ENCODE peak calls at places on chromosomes 5 and 9, in seven cellular contexts. Q, E, N, K, D, F and X are unnamed samples.

GRCh38 chr5:36357391-36357790 is 55.7 kb upstream of the RANBP3L start:
- ATAC-seq in K (no peak), Q (no peak), N (no peak), E (peak), D (peak), F (no peak), X (peak)

GRCh38 chr5:161847447-161847846 is 473 bp upstream of the GABRA1 start:
- ATAC-seq in E (no peak), F (no peak), N (no peak), Q (no peak), K (no peak), D (no peak), X (no peak)

GRCh38 chr5:76528547-76529334 is 94.5 kb downstream of the F2RL2 start:
- ATAC-seq in N (no peak), K (no peak), F (no peak), E (no peak), Q (peak), D (no peak), X (no peak)

GRCh38 chr9:22105005-22105722 is 96.1 kb upstream of the CDKN2B start:
- ATAC-seq in Q (peak), F (no peak), N (no peak), E (no peak), K (no peak), D (no peak), X (peak)

GRCh38 chr9:108058137-108058779 is 568.7 kb upstream of the KLF4 start:
- ATAC-seq in Q (no peak), F (no peak), K (no peak), D (no peak), N (no peak), E (no peak), X (no peak)

GRCh38 chr5:141345327-141345726 is 1.7 kb downstream of the PCDHGA3 start:
- ATAC-seq in F (no peak), E (no peak), D (no peak), Q (no peak), N (no peak), K (no peak), X (no peak)

GRCh38 chr9:127256324-127256723 is 8.2 kb upstream of the GARNL3 start:
- ATAC-seq in K (no peak), Q (no peak), E (no peak), N (peak), D (no peak), F (no peak), X (no peak)

GRCh38 chr5:103461223-103461622 is 101.4 kb downstream of the NUDT12 start:
- ATAC-seq in N (no peak), F (no peak), D (no peak), K (no peak), Q (no peak), E (no peak), X (no peak)

GRCh38 chr9:36901528-36901927 is 132.5 kb downstream of the PAX5 start:
- ATAC-seq in Q (no peak), K (no peak), F (no peak), N (no peak), E (no peak), D (no peak), X (no peak)

GRCh38 chr9:107685399-107685798 is 195.8 kb upstream of the KLF4 start:
- ATAC-seq in N (no peak), E (no peak), F (no peak), D (no peak), K (no peak), Q (no peak), X (no peak)

GRCh38 chr5:32339878-32340277 is 27.1 kb upstream of the MTMR12 start:
- ATAC-seq in E (no peak), Q (no peak), D (no peak), N (no peak), K (no peak), F (no peak), X (no peak)

GRCh38 chr5:138972836-138973235 is 97.7 kb upstream of the LRRTM2 start:
- ATAC-seq in D (no peak), K (no peak), N (no peak), F (no peak), Q (no peak), E (no peak), X (no peak)

GRCh38 chr5:1214163-1214935 is 10.8 kb upstream of the SLC6A18 start:
- ATAC-seq in Q (no peak), D (no peak), F (no peak), E (no peak), K (no peak), N (no peak), X (no peak)

GRCh38 chr9:131633491-131634031 is 88.2 kb downstream of the PRRT1B start:
- ATAC-seq in D (no peak), K (no peak), F (no peak), N (no peak), E (no peak), Q (no peak), X (no peak)

GRCh38 chr9:133387680-133388079 is 11.5 kb downstream of the STKLD1 start:
- ATAC-seq in Q (no peak), K (no peak), F (no peak), D (no peak), E (no peak), N (no peak), X (no peak)

GRCh38 chr5:87413116-87413645 is 451 bp upstream of the CCNH start:
- ATAC-seq in N (no peak), F (peak), K (no peak), E (no peak), D (no peak), Q (peak), X (no peak)

GRCh38 chr5:158489207-158489532 is 610.5 kb downstream of the EBF1 start:
- ATAC-seq in E (no peak), N (peak), K (peak), F (peak), D (no peak), Q (no peak), X (no peak)

GRCh38 chr5:176875783-176876505 is 23.2 kb downstream of the HK3 start:
- ATAC-seq in D (peak), K (no peak), F (no peak), N (no peak), Q (peak), E (no peak), X (no peak)

GRCh38 chr9:137308102-137308619 is 6.1 kb upstream of the NRARP start:
- ATAC-seq in Q (no peak), N (no peak), E (no peak), D (no peak), K (no peak), F (no peak), X (no peak)